ENCODE peak calls at places on chromosome 4, in six cellular contexts. O, G, P, E, S and T are unnamed samples.

GRCh38 chr4:2819244-2820215 is 24.1 kb upstream of the ADD1 start:
- DNase-seq in O (no peak), G (no peak), P (no peak), E (no peak), S (peak; percentile 4), T (no peak)

GRCh38 chr4:48016141-48017107 is at the start of the genes CNGA1 and NIPAL1:
- DNase-seq in O (peak; percentile 75), G (peak; percentile 94), P (peak; percentile 68), E (peak; percentile 21), S (peak; percentile 66), T (peak; percentile 90)

GRCh38 chr4:76311896-76312331 is 5.4 kb downstream of the STBD1 start:
- DNase-seq in O (no peak), G (no peak), P (no peak), E (no peak), S (no peak), T (no peak)

GRCh38 chr4:139872274-139872673 is 206.7 kb downstream of the MGST2 start:
- DNase-seq in O (no peak), G (no peak), P (no peak), E (no peak), S (no peak), T (no peak)

GRCh38 chr4:103892616-103893015 is 172.8 kb upstream of the TACR3 start:
- DNase-seq in O (no peak), G (no peak), P (no peak), E (no peak), S (no peak), T (no peak)

GRCh38 chr4:91965166-91965565 is 338.6 kb upstream of the GRID2 start:
- DNase-seq in O (no peak), G (no peak), P (no peak), E (no peak), S (no peak), T (no peak)

GRCh38 chr4:184267673-184268573 is 50.2 kb upstream of the ENPP6 start:
- DNase-seq in O (peak; percentile 79), G (no peak), P (no peak), E (peak; percentile 32), S (peak; percentile 30), T (no peak)

GRCh38 chr4:37685726-37686372 is 327 bp downstream of the RELL1 start:
- DNase-seq in O (peak; percentile 68), G (peak; percentile 76), P (peak; percentile 80), E (peak; percentile 22), S (peak; percentile 58), T (peak; percentile 88)

GRCh38 chr4:127000090-127000489 is 632.7 kb upstream of the INTU start:
- DNase-seq in O (no peak), G (no peak), P (no peak), E (no peak), S (no peak), T (no peak)

GRCh38 chr4:139054791-139055376 is 39.3 kb downstream of the NOCT start:
- DNase-seq in O (no peak), G (no peak), P (no peak), E (no peak), S (no peak), T (no peak)

GRCh38 chr4:61375316-61375715 is 175.2 kb downstream of the ADGRL3 start:
- DNase-seq in O (no peak), G (no peak), P (no peak), E (no peak), S (no peak), T (no peak)

GRCh38 chr4:80948161-80948560 is 82.3 kb upstream of the BMP3 start:
- DNase-seq in O (no peak), G (no peak), P (no peak), E (no peak), S (no peak), T (no peak)

GRCh38 chr4:22625301-22625700 is 67.4 kb upstream of the GBA3 start:
- DNase-seq in O (no peak), G (no peak), P (no peak), E (no peak), S (no peak), T (no peak)

GRCh38 chr4:7209699-7210098 is 17.4 kb downstream of the SORCS2 start:
- DNase-seq in O (no peak), G (no peak), P (no peak), E (no peak), S (no peak), T (no peak)

GRCh38 chr4:16218950-16219349 is 7.3 kb downstream of the TAPT1 start:
- DNase-seq in O (no peak), G (no peak), P (no peak), E (no peak), S (no peak), T (no peak)

GRCh38 chr4:16213107-16213506 is 13.2 kb downstream of the TAPT1 start:
- DNase-seq in O (no peak), G (no peak), P (no peak), E (no peak), S (no peak), T (no peak)

GRCh38 chr4:16212138-16212782 is 14.0 kb downstream of the TAPT1 start:
- DNase-seq in O (no peak), G (no peak), P (no peak), E (no peak), S (no peak), T (no peak)

GRCh38 chr4:16222957-16223527 is 3.2 kb downstream of the TAPT1 start:
- DNase-seq in O (no peak), G (no peak), P (no peak), E (no peak), S (no peak), T (no peak)

DNA sequence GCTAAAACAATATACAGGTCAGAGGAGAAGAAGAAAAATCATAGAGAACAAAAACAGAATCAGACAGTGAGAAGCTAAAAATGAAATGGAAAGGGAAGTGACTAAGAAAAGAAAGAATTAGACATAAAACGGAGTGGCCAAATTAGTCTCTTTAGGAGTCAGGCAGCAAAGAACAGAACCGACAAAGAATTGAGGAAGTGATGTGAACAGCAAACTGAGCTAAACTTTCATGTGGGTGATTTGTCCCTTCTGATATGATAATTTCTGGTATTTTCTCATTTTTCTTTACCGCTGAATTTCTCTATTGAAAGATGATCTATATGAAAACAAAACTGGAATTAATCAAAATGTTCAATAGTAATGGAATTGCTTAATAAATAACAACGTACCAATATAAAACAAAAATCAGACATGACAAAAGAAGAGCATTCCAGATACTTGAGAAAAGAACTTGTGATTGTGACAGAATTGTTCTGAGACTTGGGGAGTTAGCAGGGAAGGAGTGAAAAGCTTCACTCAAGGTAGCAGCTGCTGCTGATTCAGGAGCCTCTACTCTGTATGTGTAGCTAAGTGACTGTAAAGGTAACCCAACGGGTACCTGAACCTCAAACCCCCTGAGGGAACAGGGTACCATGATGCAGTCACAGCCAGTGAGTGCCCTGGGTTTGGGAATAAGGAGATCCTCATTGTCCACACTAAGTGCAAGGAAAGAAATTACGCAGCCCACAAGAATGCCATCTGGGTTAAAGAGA is 8.8 kb downstream of the TAPT1 start:
- DNase-seq in O (no peak), G (no peak), P (no peak), E (no peak), S (no peak), T (no peak)
- H3K36me3 ChIP-seq in O (peaks cover 13% of the 10 kb centered on the region), G (peaks cover 11% of the 10 kb centered on the region), P (peaks cover 11% of the 10 kb centered on the region), E (no peaks in the 10 kb centered on the region), S (no peaks in the 10 kb centered on the region), T (no peaks in the 10 kb centered on the region)

GRCh38 chr4:41158274-41158673 is 56.1 kb downstream of the APBB2 start:
- DNase-seq in O (no peak), G (no peak), P (no peak), E (no peak), S (no peak), T (no peak)

GRCh38 chr4:41158756-41159155 is 55.6 kb downstream of the APBB2 start:
- DNase-seq in O (no peak), G (no peak), P (no peak), E (no peak), S (no peak), T (no peak)

GRCh38 chr4:41160856-41161255 is 53.5 kb downstream of the APBB2 start:
- DNase-seq in O (no peak), G (no peak), P (no peak), E (no peak), S (no peak), T (no peak)

GRCh38 chr4:41161355-41161754 is 53.0 kb downstream of the APBB2 start:
- DNase-seq in O (no peak), G (no peak), P (no peak), E (no peak), S (no peak), T (no peak)

DNA sequence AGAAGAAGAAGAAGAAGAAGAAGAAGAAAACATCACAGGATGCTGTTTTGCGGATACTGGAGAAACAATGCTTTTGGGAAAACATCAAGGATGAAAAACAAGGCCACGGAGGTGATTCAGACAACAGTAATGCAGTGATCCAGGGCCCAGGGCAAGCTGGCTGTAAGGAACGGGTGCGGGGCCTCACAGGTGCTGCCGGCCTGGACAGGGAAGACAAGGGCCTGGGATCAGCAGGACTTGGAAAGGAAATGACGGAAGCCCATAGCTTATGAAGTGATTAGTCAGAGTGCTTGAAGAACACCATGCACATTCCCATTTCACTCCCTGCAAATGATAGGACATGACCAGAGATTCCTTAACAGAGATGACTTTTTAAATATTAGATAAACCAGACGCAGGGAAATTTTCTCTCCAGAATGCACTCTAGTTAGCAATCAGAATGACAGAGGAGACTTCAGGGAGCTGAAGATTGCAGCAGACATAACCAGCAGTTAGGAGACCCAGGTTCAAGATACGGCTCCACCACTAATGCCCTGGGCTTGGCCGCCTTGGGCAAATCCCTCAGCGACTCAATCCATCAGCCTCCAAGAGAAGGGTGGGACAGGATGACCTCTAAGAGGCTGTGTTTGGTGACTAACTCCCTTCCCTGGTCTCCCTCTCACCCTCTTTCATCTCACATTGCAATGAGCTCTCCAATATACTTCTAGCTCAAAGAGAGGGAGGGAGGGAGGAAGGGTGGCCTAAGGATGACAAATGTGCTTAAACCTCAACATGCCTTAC is 54.1 kb downstream of the APBB2 start:
- DNase-seq in O (no peak), G (no peak), P (no peak), E (no peak), S (no peak), T (no peak)
- H3K4me1 ChIP-seq in O (no peaks in the 10 kb centered on the region), G (peaks cover 5% of the 10 kb centered on the region), P (peaks cover 63% of the 10 kb centered on the region), E (peaks cover 36% of the 10 kb centered on the region), S (peaks cover 34% of the 10 kb centered on the region), T (peaks cover 1% of the 10 kb centered on the region)

GRCh38 chr4:8321220-8321619 is 51.7 kb downstream of the HTRA3 start:
- DNase-seq in O (no peak), G (no peak), P (no peak), E (no peak), S (no peak), T (no peak)

GRCh38 chr4:8325284-8325973 is 55.9 kb downstream of the HTRA3 start:
- DNase-seq in O (no peak), G (no peak), P (peak; percentile 46), E (no peak), S (no peak), T (peak; percentile 47)

GRCh38 chr4:8322794-8323704 is 53.5 kb downstream of the HTRA3 start:
- DNase-seq in O (no peak), G (no peak), P (peak; percentile 41), E (no peak), S (no peak), T (peak; percentile 23)

GRCh38 chr4:8324640-8325239 is 55.2 kb downstream of the HTRA3 start:
- DNase-seq in O (no peak), G (no peak), P (no peak), E (no peak), S (no peak), T (peak; percentile 9)

GRCh38 chr4:8323947-8324555 is 54.5 kb downstream of the HTRA3 start:
- DNase-seq in O (no peak), G (no peak), P (peak; percentile 44), E (no peak), S (no peak), T (peak; percentile 29)
- H3K36me3 ChIP-seq in O (no peaks in the 10 kb centered on the region), G (no peaks in the 10 kb centered on the region), P (no peaks in the 10 kb centered on the region), E (no peaks in the 10 kb centered on the region), S (peaks cover 4% of the 10 kb centered on the region), T (no peaks in the 10 kb centered on the region)

GRCh38 chr4:152074573-152074972 is 313.8 kb upstream of the GATB start:
- DNase-seq in O (no peak), G (no peak), P (no peak), E (no peak), S (no peak), T (no peak)
- H3K4me1 ChIP-seq in O (peaks cover 23% of the 10 kb centered on the region), G (peaks cover 3% of the 10 kb centered on the region), P (no peaks in the 10 kb centered on the region), E (no peaks in the 10 kb centered on the region), S (peaks cover 25% of the 10 kb centered on the region), T (no peaks in the 10 kb centered on the region)